ENCODE peak calls at places on chromosomes 16 and 17, in five cellular contexts. D is Daoy, X is HCEC 1CT, R is heart right ventricle, U is T-cell. P is an unnamed sample.
A peak's percentile ranks its signal among the peaks of the same experiment; 100 is the strongest.

GRCh38 chr16:31354394-31355291 is at the start of gene ITGAX:
- DNase-seq in R (no peak), X (peak; percentile 40), U (peak; percentile 48), D (peak; percentile 80), P (peak; percentile 3)

GRCh38 chr16:69465083-69465721 is 40.8 kb downstream of the CYB5B start:
- DNase-seq in X (no peak), D (peak; percentile 4), R (no peak), U (no peak), P (peak; percentile 30)

GRCh38 chr17:77490361-77491183 is 349.8 kb downstream of the SEC14L1 start:
- DNase-seq in U (no peak), R (no peak), X (no peak), D (no peak), P (no peak)

GRCh38 chr16:61014869-61015268 is 1021.4 kb downstream of the CDH8 start:
- DNase-seq in R (no peak), D (no peak), X (no peak), U (no peak), P (no peak)

GRCh38 chr17:4474093-4474492 is 24.6 kb upstream of the SPNS2 start:
- DNase-seq in D (no peak), U (no peak), R (peak; percentile 72), X (no peak), P (no peak)

GRCh38 chr16:50067290-50067853 is 1.6 kb downstream of the HEATR3 start:
- DNase-seq in X (peak; percentile 56), D (peak; percentile 37), U (peak; percentile 36), R (no peak), P (peak; percentile 57)

GRCh38 chr16:678858-679807 is 1.1 kb upstream of the STUB1 start:
- DNase-seq in U (peak; percentile 41), D (peak; percentile 76), X (no peak), R (peak; percentile 82), P (peak; percentile 74)

GRCh38 chr17:18850679-18851078 is 7.3 kb upstream of the PRPSAP2 start:
- DNase-seq in D (no peak), X (no peak), U (no peak), R (no peak), P (no peak)

GRCh38 chr17:71334041-71334781 is 786.6 kb upstream of the SOX9 start:
- DNase-seq in D (no peak), X (no peak), R (no peak), U (no peak), P (peak; percentile 64)

GRCh38 chr16:17461951-17462729 is 8.6 kb downstream of the XYLT1 start:
- DNase-seq in U (no peak), X (no peak), R (no peak), D (no peak), P (no peak)

GRCh38 chr17:78448356-78448993 is 70.0 kb downstream of the PGS1 start:
- DNase-seq in U (no peak), R (no peak), X (no peak), D (no peak), P (no peak)

GRCh38 chr17:82935944-82936767 is 96.3 kb upstream of the ZNF750 start:
- DNase-seq in R (no peak), X (no peak), U (no peak), D (no peak), P (no peak)

GRCh38 chr16:84603115-84603816 is 14.6 kb downstream of the COTL1 start:
- DNase-seq in D (peak; percentile 92), R (peak; percentile 84), U (no peak), X (peak; percentile 95), P (peak; percentile 97)

GRCh38 chr17:31535581-31535981 is 144.1 kb downstream of the RAB11FIP4 start:
- DNase-seq in R (no peak), D (no peak), X (no peak), U (no peak), P (no peak)

GRCh38 chr17:15890279-15890892 is 54.5 kb upstream of the ADORA2B start:
- DNase-seq in X (no peak), U (no peak), D (no peak), R (no peak), P (no peak)

GRCh38 chr16:86663691-86664517 is 85.6 kb downstream of the FOXL1 start:
- DNase-seq in U (no peak), R (no peak), X (peak; percentile 70), D (peak; percentile 27), P (peak; percentile 80)

GRCh38 chr16:15949210-15950166 is at the start of gene ABCC1:
- DNase-seq in U (peak; percentile 40), D (peak; percentile 69), X (peak; percentile 35), R (peak; percentile 56), P (peak; percentile 23)

GRCh38 chr17:40514013-40514875 is 12.8 kb upstream of the TNS4 start:
- DNase-seq in R (no peak), X (no peak), D (no peak), U (no peak), P (no peak)

GRCh38 chr16:10039220-10040096 is 142.8 kb downstream of the GRIN2A start:
- DNase-seq in D (peak; percentile 39), X (no peak), R (peak; percentile 17), U (no peak), P (no peak)

GRCh38 chr17:48505788-48506187 is 25.0 kb downstream of the HOXB1 start:
- DNase-seq in D (peak; percentile 82), X (peak; percentile 86), R (no peak), U (peak; percentile 23), P (peak; percentile 83)

GRCh38 chr16:721765-722481 is 977 bp downstream of the ANTKMT start:
- DNase-seq in X (no peak), D (no peak), U (peak; percentile 30), R (peak; percentile 24), P (no peak)

GRCh38 chr17:58254803-58255202 is 16.4 kb downstream of the LPO start:
- DNase-seq in U (no peak), R (no peak), X (no peak), D (no peak), P (no peak)

GRCh38 chr16:17380613-17381012 is 90.1 kb downstream of the XYLT1 start:
- DNase-seq in R (no peak), X (peak; percentile 3), D (no peak), U (no peak), P (no peak)

GRCh38 chr16:58411336-58411735 is 19.1 kb downstream of the GINS3 start:
- DNase-seq in D (no peak), U (no peak), X (no peak), R (no peak), P (no peak)

GRCh38 chr16:80006175-80006895 is 405.8 kb upstream of the MAF start:
- DNase-seq in D (peak; percentile 74), U (no peak), X (no peak), R (peak; percentile 39), P (no peak)

GRCh38 chr16:8905168-8905762 is 23.1 kb downstream of the LITAFD start:
- DNase-seq in U (no peak), D (no peak), X (peak; percentile 32), R (no peak), P (no peak)

GRCh38 chr17:67490471-67490870 is 113.4 kb downstream of the PITPNC1 start:
- DNase-seq in X (no peak), R (no peak), D (no peak), U (no peak), P (no peak)

GRCh38 chr17:77449908-77450741 is 309.4 kb downstream of the SEC14L1 start:
- DNase-seq in R (peak; percentile 85), U (no peak), X (peak; percentile 41), D (peak; percentile 82), P (peak; percentile 87)

GRCh38 chr16:1832831-1833454 is 5.9 kb downstream of the FAHD1 start:
- DNase-seq in X (no peak), R (no peak), D (no peak), U (no peak), P (no peak)

GRCh38 chr16:58654456-58655214 is 25.0 kb upstream of the CNOT1 start:
- DNase-seq in X (no peak), U (no peak), R (no peak), D (no peak), P (no peak)

GRCh38 chr17:68674271-68674925 is 73.2 kb upstream of the FAM20A start:
- DNase-seq in D (no peak), R (no peak), U (no peak), X (no peak), P (peak; percentile 40)

GRCh38 chr17:78995022-78995760 is 14.4 kb downstream of the CANT1 start:
- DNase-seq in D (no peak), X (no peak), U (no peak), R (no peak), P (no peak)

GRCh38 chr17:19948100-19948943 is 29.3 kb downstream of the AKAP10 start:
- DNase-seq in X (no peak), R (no peak), U (no peak), D (no peak), P (no peak)

GRCh38 chr17:76735586-76736348 is 1.4 kb downstream of the SRSF2 start:
- DNase-seq in U (no peak), R (no peak), D (no peak), X (no peak), P (no peak)

GRCh38 chr17:63973930-63974593 is 1.3 kb upstream of the SCN4A start:
- DNase-seq in X (peak; percentile 37), U (no peak), D (peak; percentile 53), R (no peak), P (peak; percentile 58)

GRCh38 chr17:42913981-42914617 is 13.5 kb downstream of the G6PC1 start:
- DNase-seq in R (no peak), U (no peak), D (no peak), X (no peak), P (peak; percentile 19)

GRCh38 chr17:4908301-4908700 is 5.4 kb upstream of the CHRNE start:
- DNase-seq in X (no peak), R (no peak), U (no peak), D (peak; percentile 48), P (peak; percentile 14)